ENCODE peak calls at places on chromosomes 2 and 18, in ten cellular contexts. Z, I, Q, Y, U, R, F, T, V and L are unnamed samples. For H3K36me3, the result is how much of the 10 kb centered on the place peaks cover.

GRCh38 chr18:23740105-23740830 is 51.0 kb downstream of the LAMA3 start:
- DNase-seq in F (no peak), Y (no peak), T (no peak), Z (no peak), U (no peak), I (no peak), V (peak), Q (peak), R (no peak), L (no peak)

GRCh38 chr2:228082571-228082970 is 98.9 kb downstream of the SPHKAP start:
- DNase-seq in U (no peak), R (no peak), I (no peak), V (no peak), Q (no peak), F (no peak), T (no peak), Y (no peak), Z (no peak), L (no peak)

GRCh38 chr18:48831113-48831759 is 119.5 kb downstream of the SMAD7 start:
- DNase-seq in R (peak), T (peak), I (no peak), F (no peak), Q (no peak), V (no peak), U (no peak), Z (no peak), Y (no peak), L (no peak)

GRCh38 chr2:229273384-229274338 is 2.6 kb upstream of the PID1 start:
- DNase-seq in Y (peak), F (peak), Q (peak), V (peak), I (peak), R (no peak), T (no peak), U (no peak), Z (no peak), L (peak)

GRCh38 chr2:96157649-96158553 is 12.7 kb upstream of the DUSP2 start:
- DNase-seq in T (peak), I (no peak), Z (no peak), V (no peak), U (no peak), Q (peak), R (no peak), F (no peak), Y (peak), L (no peak)

GRCh38 chr2:240639566-240639965 is 14.3 kb downstream of the GPR35 start:
- DNase-seq in Q (no peak), Y (no peak), U (no peak), R (peak), I (no peak), Z (no peak), T (no peak), V (peak), F (no peak), L (no peak)

GRCh38 chr18:77203071-77203470 is 46.6 kb upstream of the GALR1 start:
- DNase-seq in I (no peak), T (no peak), Y (no peak), Q (peak), R (no peak), Z (no peak), U (no peak), F (no peak), V (no peak), L (no peak)

GRCh38 chr2:164937864-164938401 is 17.4 kb downstream of the SLC38A11 start:
- DNase-seq in Q (no peak), Y (no peak), R (no peak), Z (no peak), I (no peak), U (no peak), F (no peak), V (no peak), T (no peak), L (no peak)

GRCh38 chr2:88452980-88453582 is 588 bp upstream of the FOXI3 start:
- DNase-seq in Y (no peak), V (no peak), F (peak), R (peak), U (no peak), I (no peak), Q (peak), T (no peak), Z (no peak), L (no peak)

GRCh38 chr18:75285876-75286275 is 75.3 kb downstream of the TSHZ1 start:
- DNase-seq in I (no peak), U (no peak), R (no peak), Z (no peak), F (no peak), T (no peak), Y (no peak), V (no peak), Q (no peak), L (no peak)

GRCh38 chr2:101124684-101125366 is 26.4 kb downstream of the TBC1D8 start:
- DNase-seq in V (peak), U (peak), F (peak), I (peak), Z (peak), Y (no peak), T (no peak), R (no peak), Q (peak), L (peak)

GRCh38 chr2:12424219-12424618 is 292.5 kb upstream of the TRIB2 start:
- DNase-seq in Y (no peak), I (no peak), Z (no peak), F (no peak), Q (no peak), U (no peak), T (no peak), V (no peak), R (no peak), L (no peak)

GRCh38 chr2:120531863-120532600 is 186.1 kb downstream of the INHBB start:
- DNase-seq in Y (no peak), Q (no peak), I (no peak), R (no peak), U (peak), F (no peak), T (peak), V (no peak), Z (no peak), L (no peak)

GRCh38 chr2:43070039-43070438 is 156.4 kb downstream of the ZFP36L2 start:
- DNase-seq in R (no peak), V (no peak), Z (no peak), T (peak), Q (no peak), U (peak), Y (no peak), F (no peak), I (no peak), L (no peak)

GRCh38 chr2:129400825-129401224 is 578.6 kb upstream of the RAB6C start:
- DNase-seq in I (no peak), Q (no peak), Y (no peak), V (no peak), U (no peak), T (no peak), Z (no peak), F (no peak), R (no peak), L (no peak)

GRCh38 chr18:36843784-36844183 is 14.9 kb downstream of the KIAA1328 start:
- DNase-seq in T (no peak), F (no peak), V (no peak), Q (no peak), I (no peak), Y (no peak), Z (no peak), R (no peak), U (no peak), L (no peak)

GRCh38 chr18:8776013-8776515 is 70.7 kb downstream of the MTCL1 start:
- DNase-seq in T (no peak), V (no peak), U (no peak), F (no peak), Y (no peak), Z (no peak), Q (no peak), I (no peak), R (no peak), L (no peak)

GRCh38 chr2:62467475-62468321 is 38.3 kb downstream of the TMEM17 start:
- DNase-seq in U (peak), Y (no peak), T (no peak), V (peak), I (no peak), Q (no peak), Z (no peak), F (no peak), R (no peak), L (no peak)

GRCh38 chr18:59663096-59663495 is 34.1 kb downstream of the CCBE1 start:
- DNase-seq in Y (no peak), U (no peak), Z (no peak), T (no peak), V (no peak), R (no peak), Q (no peak), F (no peak), I (no peak), L (no peak)

GRCh38 chr18:23563377-23564043 is 22.8 kb downstream of the NPC1 start:
- DNase-seq in F (no peak), Q (peak), U (no peak), R (no peak), Z (no peak), I (no peak), T (no peak), Y (no peak), V (no peak), L (no peak)

GRCh38 chr2:96231316-96231715 is 22.7 kb upstream of the STARD7 start:
- DNase-seq in Z (no peak), Q (no peak), Y (no peak), I (no peak), V (no peak), T (no peak), R (no peak), U (no peak), F (no peak), L (no peak)

GRCh38 chr2:116952254-116952653 is 862.2 kb upstream of the DDX18 start:
- DNase-seq in T (no peak), I (no peak), V (no peak), Z (no peak), Y (no peak), F (no peak), R (no peak), U (no peak), Q (no peak), L (no peak)

GRCh38 chr2:128312411-128312810 is 6.3 kb downstream of the HS6ST1 start:
- DNase-seq in F (no peak), R (no peak), Q (no peak), Z (no peak), T (no peak), Y (no peak), V (peak), I (no peak), U (no peak), L (no peak)

GRCh38 chr2:224776795-224777562 is 60.8 kb upstream of the CCDC195 start:
- DNase-seq in F (no peak), Z (no peak), V (no peak), I (no peak), Q (no peak), T (no peak), R (no peak), U (no peak), Y (no peak), L (no peak)

GRCh38 chr2:237731663-237732062 is 66.9 kb upstream of the RBM44 start:
- DNase-seq in V (no peak), F (peak), R (no peak), U (no peak), I (peak), T (no peak), Q (peak), Y (no peak), Z (no peak), L (peak)

GRCh38 chr2:167196461-167197252 is 308.4 kb downstream of the XIRP2 start:
- DNase-seq in T (no peak), U (peak), Z (no peak), Q (peak), R (no peak), Y (no peak), I (no peak), F (peak), V (peak), L (no peak)

GRCh38 chr18:37403100-37403781 is 162.4 kb downstream of the CELF4 start:
- DNase-seq in I (no peak), U (peak), F (no peak), Q (peak), V (peak), Y (no peak), R (no peak), Z (peak), T (peak), L (peak)

GRCh38 chr2:74037379-74037860 is 52.7 kb downstream of the TET3 start:
- DNase-seq in U (no peak), T (no peak), R (no peak), F (no peak), V (no peak), Q (peak), Y (peak), I (no peak), Z (no peak), L (no peak)

GRCh38 chr2:120995656-120996190 is 260.1 kb downstream of the GLI2 start:
- DNase-seq in Z (no peak), Q (no peak), T (no peak), R (no peak), V (no peak), F (no peak), Y (no peak), I (no peak), U (no peak), L (no peak)

GRCh38 chr18:24326211-24326610 is 71.4 kb downstream of the OSBPL1A start:
- DNase-seq in F (no peak), V (no peak), Y (no peak), Q (no peak), U (no peak), Z (no peak), R (no peak), T (no peak), I (no peak), L (no peak)

GRCh38 chr2:27494944-27495554 is at the start of gene FNDC4:
- DNase-seq in T (peak), F (peak), I (no peak), Y (no peak), Q (peak), V (peak), Z (no peak), U (peak), R (no peak), L (no peak)

GRCh38 chr2:239225456-239225855 is 175.4 kb downstream of the HDAC4 start:
- DNase-seq in I (no peak), Z (no peak), U (no peak), Y (no peak), F (no peak), V (no peak), Q (no peak), T (peak), R (no peak), L (no peak)

GRCh38 chr18:3251963-3252277 is 4.3 kb downstream of the MYL12A start:
- DNase-seq in Y (no peak), Z (no peak), T (no peak), V (no peak), F (peak), Q (peak), U (no peak), I (no peak), R (no peak), L (no peak)

GRCh38 chr2:168849610-168850009 is 40.6 kb downstream of the SPC25 start:
- DNase-seq in V (no peak), F (peak), Y (no peak), U (no peak), T (no peak), Q (peak), R (no peak), Z (no peak), I (no peak), L (no peak)

GRCh38 chr18:11224166-11224565 is 74.8 kb upstream of the PIEZO2 start:
- DNase-seq in F (no peak), I (no peak), R (no peak), V (no peak), Y (no peak), T (no peak), Q (no peak), U (no peak), Z (no peak), L (no peak)

GRCh38 chr2:240840435-240841060 is 20.5 kb upstream of the KIF1A start:
- DNase-seq in V (no peak), U (no peak), Y (no peak), F (peak), Q (peak), R (no peak), T (no peak), Z (no peak), I (peak), L (peak)

GRCh38 chr18:13217466-13217961 is 1.0 kb upstream of the LDLRAD4 start:
- DNase-seq in I (no peak), R (no peak), U (peak), Z (no peak), Q (peak), F (peak), V (no peak), T (peak), Y (no peak), L (no peak)

DNA sequence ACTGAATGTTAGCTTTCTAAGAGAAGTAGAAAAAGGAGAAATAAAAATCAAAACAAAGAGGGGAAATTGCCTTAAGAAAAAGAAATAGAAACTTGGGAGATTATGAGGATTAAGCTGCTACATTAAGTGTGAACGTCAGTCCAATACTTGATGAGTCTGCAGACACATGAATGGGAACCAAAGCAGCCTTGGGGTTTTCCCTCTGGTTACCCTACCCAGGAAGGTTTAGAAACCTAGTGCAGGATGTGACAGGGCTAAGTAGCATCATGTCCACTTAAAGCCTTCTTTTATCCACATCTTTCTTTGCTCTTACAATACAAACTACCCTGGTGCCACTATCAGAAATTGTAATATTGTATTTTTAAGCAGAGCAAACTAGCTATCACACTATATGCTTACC is 22.3 kb downstream of the SLC35F5 start:
- DNase-seq in R (no peak), I (no peak), Z (no peak), F (no peak), V (no peak), Q (no peak), T (no peak), Y (peak), U (no peak), L (no peak)
- H3K36me3 ChIP-seq in R (half or more), I (under half), Z (under half), F (under half), V (under half), Q (under half), T (under half), Y (under half), U (under half), L (under half)

GRCh38 chr2:152637251-152637650 is 80.0 kb downstream of the PRPF40A start:
- DNase-seq in I (no peak), R (no peak), Q (no peak), V (no peak), Y (no peak), U (no peak), T (no peak), Z (no peak), F (no peak), L (no peak)
- H3K36me3 ChIP-seq in I (under half), R (half or more), Q (under half), V (half or more), Y (under half), U (under half), T (under half), Z (under half), F (under half), L (under half)

GRCh38 chr18:31093294-31093693 is 8.9 kb downstream of the DSC2 start:
- DNase-seq in V (no peak), T (no peak), I (no peak), Z (no peak), R (no peak), Y (no peak), F (no peak), Q (no peak), U (no peak), L (no peak)
- H3K36me3 ChIP-seq in V (under half), T (under half), I (under half), Z (under half), R (under half), Y (under half), F (under half), Q (under half), U (under half), L (under half)

DNA sequence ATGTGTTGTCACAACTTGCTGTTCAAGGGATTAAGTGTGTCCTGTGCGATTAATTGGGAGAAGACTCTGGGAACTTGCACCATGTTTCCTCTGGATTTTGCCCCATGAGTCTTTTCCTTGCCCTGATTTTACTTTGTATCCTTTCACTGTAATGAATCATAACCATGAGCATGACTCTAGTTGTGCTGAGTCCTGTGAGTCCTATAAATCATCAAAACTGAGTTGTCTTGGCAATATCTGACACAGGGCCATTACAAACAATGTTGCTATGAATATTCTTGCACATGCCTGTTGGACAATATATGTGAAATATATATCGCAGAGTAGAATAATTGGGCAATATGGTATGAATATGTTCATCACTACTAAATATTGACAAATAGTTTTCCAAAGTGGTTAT is 56.5 kb upstream of the COL5A2 start:
- DNase-seq in I (no peak), R (no peak), Y (no peak), U (no peak), F (no peak), Z (no peak), Q (peak), T (no peak), V (no peak), L (no peak)
- H3K36me3 ChIP-seq in I (under half), R (under half), Y (under half), U (under half), F (under half), Z (under half), Q (under half), T (under half), V (under half), L (under half)

GRCh38 chr2:16454621-16455020 is 211.0 kb downstream of the CYRIA start:
- DNase-seq in Y (no peak), I (no peak), Q (no peak), Z (no peak), V (no peak), U (no peak), F (no peak), R (no peak), T (no peak), L (no peak)
- H3K36me3 ChIP-seq in Y (under half), I (under half), Q (under half), Z (under half), V (under half), U (under half), F (under half), R (under half), T (under half), L (under half)